ENCODE peak calls at places on chromosome 7, in seven cellular contexts. One of them, this sample, is unnamed.

GRCh38 chr7:34075976-34076375 is 170.6 kb downstream of the BMPER start:
- DNase-seq in NCI-H1417 treated with DMSO at 0.1 percent for 48 hours: no peak
- DNase-seq in left cardiac atrium: no peak
- DNase-seq in KBM-7: no peak
- DNase-seq in iPS-NIHi11: no peak
- DNase-seq in GM12891: no peak
- DNase-seq in anterior cingulate cortex: no peak
- DNase-seq in this sample: no peak

GRCh38 chr7:43869898-43870240 is 552 bp upstream of the MRPS24 start:
- DNase-seq in NCI-H1417 treated with DMSO at 0.1 percent for 48 hours: no peak
- DNase-seq in left cardiac atrium: no peak
- DNase-seq in KBM-7: no peak
- DNase-seq in iPS-NIHi11: no peak
- DNase-seq in GM12891: no peak
- DNase-seq in anterior cingulate cortex: no peak
- DNase-seq in this sample: no peak

GRCh38 chr7:85230623-85231022 is 43.8 kb upstream of the SEMA3D start:
- DNase-seq in NCI-H1417 treated with DMSO at 0.1 percent for 48 hours: no peak
- DNase-seq in left cardiac atrium: no peak
- DNase-seq in KBM-7: peak
- DNase-seq in iPS-NIHi11: no peak
- DNase-seq in GM12891: no peak
- DNase-seq in anterior cingulate cortex: no peak
- DNase-seq in this sample: no peak

GRCh38 chr7:151858456-151858855 is 18.5 kb downstream of the PRKAG2 start:
- DNase-seq in NCI-H1417 treated with DMSO at 0.1 percent for 48 hours: no peak
- DNase-seq in left cardiac atrium: no peak
- DNase-seq in KBM-7: no peak
- DNase-seq in iPS-NIHi11: no peak
- DNase-seq in GM12891: no peak
- DNase-seq in anterior cingulate cortex: no peak
- DNase-seq in this sample: no peak

GRCh38 chr7:92586403-92586802 is 3.8 kb downstream of the FAM133B start:
- DNase-seq in NCI-H1417 treated with DMSO at 0.1 percent for 48 hours: no peak
- DNase-seq in left cardiac atrium: no peak
- DNase-seq in KBM-7: no peak
- DNase-seq in iPS-NIHi11: no peak
- DNase-seq in GM12891: no peak
- DNase-seq in anterior cingulate cortex: no peak
- DNase-seq in this sample: no peak

GRCh38 chr7:91251877-91252276 is 12.4 kb upstream of the FZD1 start:
- DNase-seq in NCI-H1417 treated with DMSO at 0.1 percent for 48 hours: no peak
- DNase-seq in left cardiac atrium: no peak
- DNase-seq in KBM-7: no peak
- DNase-seq in iPS-NIHi11: no peak
- DNase-seq in GM12891: no peak
- DNase-seq in anterior cingulate cortex: no peak
- DNase-seq in this sample: no peak

GRCh38 chr7:66143876-66144332 is 29.3 kb downstream of the CRCP start:
- DNase-seq in NCI-H1417 treated with DMSO at 0.1 percent for 48 hours: no peak
- DNase-seq in left cardiac atrium: no peak
- DNase-seq in KBM-7: no peak
- DNase-seq in iPS-NIHi11: no peak
- DNase-seq in GM12891: no peak
- DNase-seq in anterior cingulate cortex: no peak
- DNase-seq in this sample: no peak

GRCh38 chr7:96179863-96180262 is 142.0 kb downstream of the SLC25A13 start:
- DNase-seq in NCI-H1417 treated with DMSO at 0.1 percent for 48 hours: no peak
- DNase-seq in left cardiac atrium: no peak
- DNase-seq in KBM-7: no peak
- DNase-seq in iPS-NIHi11: no peak
- DNase-seq in GM12891: no peak
- DNase-seq in anterior cingulate cortex: no peak
- DNase-seq in this sample: no peak

This sample was measured in GDM1.